ENCODE peak calls at places on chromosomes 13 and 19, in ten cellular contexts. One of them, this sample, is unnamed.

GRCh38 chr13:30676672-30677071 is 58.7 kb upstream of the ALOX5AP start:
- DNase-seq in heart right ventricle: no peak
- DNase-seq in CD8-positive, alpha-beta T cell: no peak
- DNase-seq in suprapubic skin: no peak
- DNase-seq in tibial artery: no peak
- DNase-seq in ascending aorta: no peak
- DNase-seq in activated B cell treated with CpG ODN at 0.5 μM for 24 hours: no peak
- DNase-seq in neural progenitor cell: no peak
- DNase-seq in stomach: no peak
- DNase-seq in AG04449: no peak
- DNase-seq in this sample: no peak

GRCh38 chr19:1959928-1960589 is 19.1 kb downstream of the CSNK1G2 start:
- DNase-seq in heart right ventricle: no peak
- DNase-seq in CD8-positive, alpha-beta T cell: no peak
- DNase-seq in suprapubic skin: no peak
- DNase-seq in tibial artery: no peak
- DNase-seq in ascending aorta: no peak
- DNase-seq in activated B cell treated with CpG ODN at 0.5 μM for 24 hours: no peak
- DNase-seq in neural progenitor cell: no peak
- DNase-seq in stomach: no peak
- DNase-seq in AG04449: no peak
- DNase-seq in this sample: no peak

GRCh38 chr13:28273919-28274318 is 135.6 kb downstream of the PAN3 start:
- DNase-seq in heart right ventricle: no peak
- DNase-seq in CD8-positive, alpha-beta T cell: no peak
- DNase-seq in suprapubic skin: no peak
- DNase-seq in tibial artery: no peak
- DNase-seq in ascending aorta: no peak
- DNase-seq in activated B cell treated with CpG ODN at 0.5 μM for 24 hours: no peak
- DNase-seq in neural progenitor cell: peak; percentile 6
- DNase-seq in stomach: no peak
- DNase-seq in AG04449: no peak
- DNase-seq in this sample: no peak

GRCh38 chr13:43978688-43979087 is 99.0 kb downstream of the LACC1 start:
- DNase-seq in heart right ventricle: no peak
- DNase-seq in CD8-positive, alpha-beta T cell: no peak
- DNase-seq in suprapubic skin: no peak
- DNase-seq in tibial artery: no peak
- DNase-seq in ascending aorta: no peak
- DNase-seq in activated B cell treated with CpG ODN at 0.5 μM for 24 hours: no peak
- DNase-seq in neural progenitor cell: no peak
- DNase-seq in stomach: no peak
- DNase-seq in AG04449: no peak
- DNase-seq in this sample: no peak

GRCh38 chr13:44402902-44403719 is 29.5 kb downstream of the SERP2 start:
- DNase-seq in heart right ventricle: no peak
- DNase-seq in CD8-positive, alpha-beta T cell: no peak
- DNase-seq in suprapubic skin: no peak
- DNase-seq in tibial artery: no peak
- DNase-seq in ascending aorta: no peak
- DNase-seq in activated B cell treated with CpG ODN at 0.5 μM for 24 hours: no peak
- DNase-seq in neural progenitor cell: no peak
- DNase-seq in stomach: peak; percentile 82
- DNase-seq in AG04449: no peak
- DNase-seq in this sample: no peak

GRCh38 chr19:35451278-35452096 is 3.4 kb downstream of the FFAR2 start:
- DNase-seq in heart right ventricle: no peak
- DNase-seq in CD8-positive, alpha-beta T cell: no peak
- DNase-seq in suprapubic skin: no peak
- DNase-seq in tibial artery: no peak
- DNase-seq in ascending aorta: no peak
- DNase-seq in activated B cell treated with CpG ODN at 0.5 μM for 24 hours: no peak
- DNase-seq in neural progenitor cell: no peak
- DNase-seq in stomach: no peak
- DNase-seq in AG04449: no peak
- DNase-seq in this sample: no peak

GRCh38 chr13:44317752-44318550 is 55.7 kb upstream of the SERP2 start:
- DNase-seq in heart right ventricle: no peak
- DNase-seq in CD8-positive, alpha-beta T cell: no peak
- DNase-seq in suprapubic skin: no peak
- DNase-seq in tibial artery: no peak
- DNase-seq in ascending aorta: no peak
- DNase-seq in activated B cell treated with CpG ODN at 0.5 μM for 24 hours: no peak
- DNase-seq in neural progenitor cell: no peak
- DNase-seq in stomach: no peak
- DNase-seq in AG04449: no peak
- DNase-seq in this sample: no peak

GRCh38 chr13:31761951-31762350 is 22.6 kb downstream of the RXFP2 start:
- DNase-seq in heart right ventricle: no peak
- DNase-seq in CD8-positive, alpha-beta T cell: no peak
- DNase-seq in suprapubic skin: no peak
- DNase-seq in tibial artery: no peak
- DNase-seq in ascending aorta: no peak
- DNase-seq in activated B cell treated with CpG ODN at 0.5 μM for 24 hours: no peak
- DNase-seq in neural progenitor cell: no peak
- DNase-seq in stomach: no peak
- DNase-seq in AG04449: no peak
- DNase-seq in this sample: no peak

GRCh38 chr13:68064371-68064770 is 834.2 kb upstream of the PCDH9 start:
- DNase-seq in heart right ventricle: no peak
- DNase-seq in CD8-positive, alpha-beta T cell: no peak
- DNase-seq in suprapubic skin: no peak
- DNase-seq in tibial artery: no peak
- DNase-seq in ascending aorta: no peak
- DNase-seq in activated B cell treated with CpG ODN at 0.5 μM for 24 hours: no peak
- DNase-seq in neural progenitor cell: no peak
- DNase-seq in stomach: no peak
- DNase-seq in AG04449: no peak
- DNase-seq in this sample: no peak

GRCh38 chr13:110797230-110797877 is 83.9 kb downstream of the ING1 start:
- DNase-seq in heart right ventricle: no peak
- DNase-seq in CD8-positive, alpha-beta T cell: no peak
- DNase-seq in suprapubic skin: no peak
- DNase-seq in tibial artery: peak; percentile 20
- DNase-seq in ascending aorta: no peak
- DNase-seq in activated B cell treated with CpG ODN at 0.5 μM for 24 hours: no peak
- DNase-seq in neural progenitor cell: no peak
- DNase-seq in stomach: no peak
- DNase-seq in AG04449: no peak
- DNase-seq in this sample: no peak

GRCh38 chr13:110799246-110800236 is 86.0 kb downstream of the ING1 start:
- DNase-seq in heart right ventricle: peak; percentile 62
- DNase-seq in CD8-positive, alpha-beta T cell: no peak
- DNase-seq in suprapubic skin: peak; percentile 75
- DNase-seq in tibial artery: peak; percentile 71
- DNase-seq in ascending aorta: no peak
- DNase-seq in activated B cell treated with CpG ODN at 0.5 μM for 24 hours: no peak
- DNase-seq in neural progenitor cell: no peak
- DNase-seq in stomach: no peak
- DNase-seq in AG04449: peak; percentile 45
- DNase-seq in this sample: peak; percentile 37

GRCh38 chr13:110806636-110807035 is 93.1 kb downstream of the ING1 start:
- DNase-seq in heart right ventricle: no peak
- DNase-seq in CD8-positive, alpha-beta T cell: no peak
- DNase-seq in suprapubic skin: no peak
- DNase-seq in tibial artery: peak; percentile 21
- DNase-seq in ascending aorta: no peak
- DNase-seq in activated B cell treated with CpG ODN at 0.5 μM for 24 hours: no peak
- DNase-seq in neural progenitor cell: no peak
- DNase-seq in stomach: no peak
- DNase-seq in AG04449: no peak
- DNase-seq in this sample: no peak

GRCh38 chr13:110798595-110798994 is 85.1 kb downstream of the ING1 start:
- DNase-seq in heart right ventricle: no peak
- DNase-seq in CD8-positive, alpha-beta T cell: no peak
- DNase-seq in suprapubic skin: no peak
- DNase-seq in tibial artery: peak; percentile 60
- DNase-seq in ascending aorta: no peak
- DNase-seq in activated B cell treated with CpG ODN at 0.5 μM for 24 hours: no peak
- DNase-seq in neural progenitor cell: no peak
- DNase-seq in stomach: no peak
- DNase-seq in AG04449: no peak
- DNase-seq in this sample: no peak

GRCh38 chr13:110801044-110801443 is 87.5 kb downstream of the ING1 start:
- DNase-seq in heart right ventricle: no peak
- DNase-seq in CD8-positive, alpha-beta T cell: no peak
- DNase-seq in suprapubic skin: no peak
- DNase-seq in tibial artery: peak; percentile 56
- DNase-seq in ascending aorta: no peak
- DNase-seq in activated B cell treated with CpG ODN at 0.5 μM for 24 hours: no peak
- DNase-seq in neural progenitor cell: no peak
- DNase-seq in stomach: no peak
- DNase-seq in AG04449: no peak
- DNase-seq in this sample: no peak
- TF ChIP-seq CTCF in heart right ventricle: no peak
- TF ChIP-seq CTCF in CD8-positive, alpha-beta T cell: no peak
- TF ChIP-seq CTCF in suprapubic skin: no peak
- TF ChIP-seq CTCF in tibial artery: no peak
- TF ChIP-seq CTCF in ascending aorta: no peak
- TF ChIP-seq CTCF in activated B cell treated with CpG ODN at 0.5 μM for 24 hours: no peak
- TF ChIP-seq CTCF in neural progenitor cell: no peak
- TF ChIP-seq CTCF in stomach: no peak
- TF ChIP-seq CTCF in AG04449: no peak
- TF ChIP-seq CTCF in this sample: no peak

GRCh38 chr19:48006762-48007161 is 12.3 kb downstream of the ELSPBP1 start:
- DNase-seq in heart right ventricle: no peak
- DNase-seq in CD8-positive, alpha-beta T cell: no peak
- DNase-seq in suprapubic skin: no peak
- DNase-seq in tibial artery: no peak
- DNase-seq in ascending aorta: no peak
- DNase-seq in activated B cell treated with CpG ODN at 0.5 μM for 24 hours: no peak
- DNase-seq in neural progenitor cell: no peak
- DNase-seq in stomach: no peak
- DNase-seq in AG04449: no peak
- DNase-seq in this sample: no peak
- TF ChIP-seq CTCF in heart right ventricle: no peak
- TF ChIP-seq CTCF in CD8-positive, alpha-beta T cell: no peak
- TF ChIP-seq CTCF in suprapubic skin: no peak
- TF ChIP-seq CTCF in tibial artery: no peak
- TF ChIP-seq CTCF in ascending aorta: no peak
- TF ChIP-seq CTCF in activated B cell treated with CpG ODN at 0.5 μM for 24 hours: no peak
- TF ChIP-seq CTCF in neural progenitor cell: peak; percentile 25
- TF ChIP-seq CTCF in stomach: no peak
- TF ChIP-seq CTCF in AG04449: no peak
- TF ChIP-seq CTCF in this sample: no peak

DNA sequence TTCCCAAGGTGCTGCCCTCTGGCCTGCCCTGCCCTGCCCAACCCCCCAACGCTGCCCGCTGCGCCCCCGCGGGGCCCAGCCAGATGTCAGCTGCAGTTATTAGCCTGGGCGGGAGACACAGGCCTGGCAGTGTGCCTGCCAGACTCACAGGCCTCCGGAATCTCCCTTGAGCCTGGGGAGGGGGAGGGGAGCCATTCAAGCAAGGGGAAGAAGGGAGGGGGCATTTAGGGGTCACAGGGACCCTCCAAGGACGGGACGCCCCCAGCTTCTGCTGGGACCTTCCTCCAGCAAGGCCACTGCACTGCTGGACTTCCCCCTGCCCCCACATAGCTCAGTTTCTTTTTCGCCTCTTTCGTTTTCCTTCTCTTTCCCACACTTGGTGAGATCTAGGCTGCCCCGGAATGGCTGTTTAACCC is 2.6 kb upstream of the JUNB start:
- DNase-seq in heart right ventricle: peak; percentile 92
- DNase-seq in CD8-positive, alpha-beta T cell: peak; percentile 44
- DNase-seq in suprapubic skin: peak; percentile 90
- DNase-seq in tibial artery: peak; percentile 93
- DNase-seq in ascending aorta: peak; percentile 57
- DNase-seq in activated B cell treated with CpG ODN at 0.5 μM for 24 hours: peak; percentile 67
- DNase-seq in neural progenitor cell: peak; percentile 70
- DNase-seq in stomach: peak; percentile 81
- DNase-seq in AG04449: no peak
- DNase-seq in this sample: peak; percentile 85
- TF ChIP-seq CTCF in heart right ventricle: no peak
- TF ChIP-seq CTCF in CD8-positive, alpha-beta T cell: no peak
- TF ChIP-seq CTCF in suprapubic skin: no peak
- TF ChIP-seq CTCF in tibial artery: no peak
- TF ChIP-seq CTCF in ascending aorta: no peak
- TF ChIP-seq CTCF in activated B cell treated with CpG ODN at 0.5 μM for 24 hours: no peak
- TF ChIP-seq CTCF in neural progenitor cell: no peak
- TF ChIP-seq CTCF in stomach: no peak
- TF ChIP-seq CTCF in AG04449: no peak
- TF ChIP-seq CTCF in this sample: no peak

DNA sequence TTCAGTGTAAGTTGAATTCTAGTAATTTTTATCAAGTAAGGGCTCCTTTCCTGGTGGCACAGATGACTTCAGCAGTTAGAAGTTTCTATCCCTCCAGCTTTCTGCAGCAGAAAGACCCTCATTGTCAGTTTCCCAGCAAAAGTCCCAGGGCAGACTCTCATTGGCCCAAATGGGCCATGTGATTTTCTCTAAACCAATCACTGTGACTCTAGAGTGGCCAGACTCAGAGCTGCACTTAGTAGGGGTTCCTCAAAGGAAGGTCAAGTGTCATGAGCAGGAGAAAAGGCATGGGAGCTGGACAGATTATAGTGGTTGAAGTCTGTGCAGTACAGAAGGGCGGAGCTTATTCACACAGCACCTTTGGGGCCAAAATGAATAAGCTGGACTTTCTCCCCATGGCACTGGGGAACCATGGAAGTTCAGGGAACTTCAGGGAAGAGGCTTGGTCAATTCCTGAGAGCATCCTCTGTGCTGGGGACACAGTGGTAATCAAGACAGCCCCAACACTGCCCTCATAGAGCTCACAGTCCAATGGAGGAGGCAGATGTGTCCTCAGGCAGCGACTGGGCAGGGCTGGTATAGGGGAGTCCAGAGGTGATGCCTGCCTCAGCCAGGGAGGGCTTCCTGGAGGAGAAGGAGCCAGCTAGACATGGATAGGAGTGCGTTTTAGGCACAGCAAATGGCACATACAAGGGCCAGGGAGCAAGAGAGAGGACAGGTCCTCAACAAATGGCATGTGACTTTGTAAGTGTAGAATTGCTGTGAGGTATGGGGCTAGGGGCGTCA is 18.3 kb downstream of the CKM start:
- DNase-seq in heart right ventricle: no peak
- DNase-seq in CD8-positive, alpha-beta T cell: no peak
- DNase-seq in suprapubic skin: no peak
- DNase-seq in tibial artery: no peak
- DNase-seq in ascending aorta: no peak
- DNase-seq in activated B cell treated with CpG ODN at 0.5 μM for 24 hours: no peak
- DNase-seq in neural progenitor cell: no peak
- DNase-seq in stomach: no peak
- DNase-seq in AG04449: no peak
- DNase-seq in this sample: no peak
- TF ChIP-seq CTCF in heart right ventricle: no peak
- TF ChIP-seq CTCF in CD8-positive, alpha-beta T cell: no peak
- TF ChIP-seq CTCF in suprapubic skin: no peak
- TF ChIP-seq CTCF in tibial artery: no peak
- TF ChIP-seq CTCF in ascending aorta: no peak
- TF ChIP-seq CTCF in activated B cell treated with CpG ODN at 0.5 μM for 24 hours: no peak
- TF ChIP-seq CTCF in neural progenitor cell: no peak
- TF ChIP-seq CTCF in stomach: no peak
- TF ChIP-seq CTCF in AG04449: no peak
- TF ChIP-seq CTCF in this sample: no peak

This sample was measured in adrenal gland.